ENCODE peak calls at places on chromosomes 16 and 17, in ten cellular contexts. R, A, H, L, Z, B, U, S, G and I are unnamed samples. For H3K27me3, the result is how much of the 10 kb centered on the place peaks cover.

GRCh38 chr17:36182176-36183000 is 6.0 kb upstream of the TBC1D3B start:
- DNase-seq in Z (peak), B (no peak), L (no peak), S (peak), H (no peak), G (no peak), R (no peak), U (no peak), A (peak), I (no peak)

GRCh38 chr17:50478391-50479361 is at the start of gene RSAD1:
- DNase-seq in S (peak), B (peak), U (peak), Z (peak), H (peak), G (peak), R (peak), A (peak), L (peak), I (peak)

GRCh38 chr16:17887963-17888362 is 417.2 kb upstream of the XYLT1 start:
- DNase-seq in H (no peak), U (no peak), R (no peak), G (no peak), A (no peak), Z (no peak), B (no peak), L (no peak), S (no peak), I (peak)

GRCh38 chr16:11107781-11108465 is 148.1 kb downstream of the SOCS1 start:
- DNase-seq in B (no peak), G (no peak), H (no peak), U (no peak), S (no peak), R (no peak), Z (peak), L (no peak), A (no peak), I (peak)

GRCh38 chr17:73397856-73398540 is 86.2 kb upstream of the CDC42EP4 start:
- DNase-seq in L (no peak), G (no peak), S (no peak), U (no peak), H (no peak), Z (no peak), A (no peak), B (no peak), R (no peak), I (no peak)

GRCh38 chr17:5049314-5049819 is 14.1 kb upstream of the SLC52A1 start:
- DNase-seq in L (peak), G (no peak), U (no peak), R (no peak), B (no peak), Z (no peak), A (no peak), S (no peak), H (no peak), I (no peak)

GRCh38 chr17:29619251-29619650 is 3.5 kb downstream of the CORO6 start:
- DNase-seq in G (peak), R (no peak), A (peak), L (peak), S (no peak), Z (peak), H (no peak), U (no peak), B (no peak), I (no peak)

GRCh38 chr16:16092925-16093624 is 130.2 kb downstream of the ABCC6 start:
- DNase-seq in G (no peak), S (peak), U (no peak), H (no peak), L (no peak), R (no peak), B (no peak), Z (peak), A (no peak), I (peak)

GRCh38 chr17:7850970-7851437 is 3.9 kb upstream of the TMEM88 start:
- DNase-seq in Z (no peak), U (no peak), R (no peak), A (no peak), B (no peak), S (peak), H (no peak), L (no peak), G (no peak), I (no peak)

GRCh38 chr17:64546716-64547115 is 39.9 kb downstream of the CEP95 start:
- DNase-seq in A (no peak), S (no peak), Z (no peak), U (no peak), H (no peak), B (no peak), G (no peak), R (no peak), L (no peak), I (no peak)

DNA sequence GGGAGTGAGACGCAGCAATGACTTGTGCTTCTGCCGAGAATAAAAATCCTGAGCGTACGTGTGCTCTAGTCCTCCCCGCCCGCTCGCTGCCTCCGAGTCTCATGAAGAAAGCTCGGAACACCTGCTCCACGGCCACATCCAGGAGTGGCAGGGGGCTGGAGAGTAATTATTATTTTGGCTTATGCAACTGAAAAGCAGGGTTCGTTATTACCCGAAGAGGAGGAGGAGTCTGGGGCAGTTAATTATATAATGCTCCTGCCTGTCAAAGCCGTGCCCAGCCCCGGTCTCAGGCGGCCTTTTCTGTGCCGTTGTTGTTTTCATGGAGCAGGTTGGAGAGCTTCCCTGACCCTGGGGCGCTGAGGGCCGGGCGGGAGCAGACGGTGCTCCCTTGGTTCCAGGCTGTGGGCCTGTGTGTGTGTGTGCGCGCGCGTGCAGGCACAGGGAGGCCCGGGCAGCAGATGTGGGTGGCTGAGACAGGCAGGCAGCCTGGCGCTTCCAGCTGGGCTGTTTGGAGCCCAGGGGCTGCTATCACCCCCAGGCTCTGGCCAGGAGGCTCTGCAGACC is 2.3 kb downstream of the JPH3 start:
- DNase-seq in A (no peak), S (no peak), H (no peak), L (no peak), R (no peak), Z (no peak), U (no peak), G (no peak), B (no peak), I (no peak)
- H3K27me3 ChIP-seq in A (under half), S (under half), H (half or more), L (under half), R (under half), Z (under half), U (half or more), G (under half), B (under half), I (half or more)

GRCh38 chr17:32124985-32125847 is 17.1 kb upstream of the RHOT1 start:
- DNase-seq in G (no peak), U (no peak), L (no peak), H (no peak), S (no peak), Z (no peak), B (no peak), R (no peak), A (no peak), I (no peak)
- TF ChIP-seq CTCF in G (no peak), U (no peak), L (no peak), H (no peak), S (no peak), Z (no peak), B (no peak), R (no peak), A (no peak), I (no peak)

GRCh38 chr16:1026057-1026783 is 44.6 kb downstream of the SOX8 start:
- DNase-seq in Z (no peak), L (no peak), U (no peak), H (no peak), B (no peak), A (peak), R (no peak), G (no peak), S (no peak), I (no peak)

GRCh38 chr16:1028524-1029258 is 43.9 kb upstream of the SSTR5 start:
- DNase-seq in L (no peak), H (no peak), Z (no peak), A (peak), U (no peak), G (no peak), R (no peak), B (no peak), S (no peak), I (no peak)

GRCh38 chr16:1026784-1027415 is 45.3 kb downstream of the SOX8 start:
- DNase-seq in S (no peak), B (no peak), G (peak), L (no peak), Z (no peak), A (no peak), H (no peak), U (no peak), R (no peak), I (no peak)

GRCh38 chr16:1028056-1028455 is 44.5 kb upstream of the SSTR5 start:
- DNase-seq in A (no peak), Z (no peak), G (no peak), B (no peak), R (no peak), H (no peak), S (no peak), U (no peak), L (no peak), I (no peak)

GRCh38 chr16:1027416-1027815 is 45.1 kb upstream of the SSTR5 start:
- DNase-seq in Z (no peak), H (no peak), A (no peak), G (no peak), U (no peak), R (no peak), S (no peak), L (no peak), B (no peak), I (no peak)
- H3K27me3 ChIP-seq in Z (under half), H (under half), A (under half), G (under half), U (half or more), R (under half), S (under half), L (under half), B (under half), I (under half)

GRCh38 chr16:81997738-81998137 is 13.5 kb downstream of the SDR42E1 start:
- DNase-seq in Z (peak), R (no peak), G (no peak), A (no peak), L (peak), H (peak), U (peak), S (no peak), B (no peak), I (peak)

GRCh38 chr16:81995651-81996050 is 15.6 kb downstream of the SDR42E1 start:
- DNase-seq in U (no peak), G (no peak), H (no peak), L (peak), S (no peak), A (no peak), R (no peak), B (no peak), Z (no peak), I (no peak)

GRCh38 chr16:82002831-82003230 is 8.4 kb downstream of the SDR42E1 start:
- DNase-seq in B (no peak), H (no peak), U (no peak), Z (no peak), S (no peak), G (no peak), A (no peak), R (no peak), L (no peak), I (no peak)

GRCh38 chr16:81994485-81994884 is 16.8 kb downstream of the SDR42E1 start:
- DNase-seq in Z (no peak), G (no peak), L (no peak), R (no peak), A (no peak), B (no peak), U (no peak), H (no peak), S (no peak), I (no peak)

DNA sequence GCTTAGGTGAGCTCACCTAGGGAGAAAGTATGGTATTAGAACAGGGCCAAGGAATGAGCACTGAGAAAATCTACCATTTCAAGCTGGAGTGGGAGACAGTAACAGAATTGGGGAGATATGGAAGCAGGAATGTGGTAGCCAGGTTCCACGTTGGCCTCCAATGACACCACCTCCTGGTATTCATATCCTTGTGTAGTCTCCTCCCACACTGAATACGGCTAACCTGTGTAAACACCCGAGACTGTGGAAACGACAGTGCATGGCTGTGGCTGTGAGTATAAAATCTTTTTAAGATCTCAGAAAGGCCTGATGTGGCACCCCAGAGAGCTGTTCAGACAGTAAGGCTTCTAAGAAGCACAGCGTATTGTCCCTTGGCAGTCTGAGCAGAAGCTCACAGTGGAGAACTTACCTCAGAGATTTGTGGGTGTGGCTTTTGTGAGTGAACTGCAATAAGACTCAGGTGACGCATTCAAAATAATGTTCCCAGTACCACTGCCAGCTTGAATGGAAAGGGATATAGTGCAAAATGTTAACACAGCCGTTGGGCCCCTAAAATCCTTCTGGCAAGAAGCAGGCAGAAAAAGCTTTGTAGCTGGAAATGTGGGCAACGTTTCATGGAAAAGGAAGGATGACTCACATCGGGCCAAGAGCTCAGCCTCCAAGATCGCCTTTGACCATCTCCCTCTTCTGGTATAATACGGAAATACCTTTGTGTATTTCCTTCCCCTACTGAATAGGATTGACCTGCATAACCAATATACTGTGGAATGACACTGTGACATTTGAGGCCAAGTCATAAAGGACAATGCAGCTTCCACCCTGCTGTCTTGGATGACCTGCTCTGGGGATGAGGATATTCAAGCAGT is 14.4 kb downstream of the SDR42E1 start:
- DNase-seq in L (peak), H (no peak), Z (peak), U (no peak), S (no peak), A (peak), B (no peak), G (no peak), R (no peak), I (peak)
- TF ChIP-seq CTCF in L (peak), H (no peak), Z (peak), U (no peak), S (no peak), A (peak), B (peak), G (no peak), R (no peak), I (peak)

DNA sequence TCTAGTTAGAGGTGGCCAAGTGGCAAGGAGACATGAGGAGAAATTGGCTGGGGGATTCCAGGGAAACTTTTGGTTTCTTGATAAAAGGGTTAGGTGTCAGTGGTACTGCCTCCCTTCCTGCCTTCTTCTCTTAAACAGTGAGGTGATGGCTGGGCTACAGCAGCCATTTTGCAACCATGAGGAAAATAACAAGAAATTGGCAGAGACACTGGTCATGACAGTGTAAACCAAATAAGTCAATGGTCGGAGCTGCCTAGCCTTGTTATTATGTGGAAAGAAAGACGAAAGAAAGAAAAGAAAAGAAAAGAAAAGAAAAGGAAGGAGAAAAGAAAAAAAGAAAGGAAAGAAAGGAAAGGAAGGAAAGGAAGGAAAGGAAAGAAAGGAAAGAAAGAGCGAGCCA is 63.9 kb downstream of the CPPED1 start:
- DNase-seq in G (no peak), S (no peak), L (no peak), B (no peak), A (no peak), Z (no peak), H (no peak), U (no peak), R (no peak), I (no peak)
- H3K27me3 ChIP-seq in G (under half), S (under half), L (under half), B (under half), A (under half), Z (under half), H (under half), U (under half), R (under half), I (under half)

GRCh38 chr16:28482026-28482425 is 9.8 kb downstream of the CLN3 start:
- DNase-seq in G (no peak), B (no peak), R (no peak), U (no peak), S (no peak), A (no peak), Z (no peak), L (no peak), H (no peak), I (no peak)

GRCh38 chr16:28475221-28475620 is 3.1 kb upstream of the NPIPB7 start:
- DNase-seq in G (no peak), S (no peak), Z (no peak), R (no peak), B (no peak), L (no peak), U (no peak), H (no peak), A (no peak), I (no peak)

GRCh38 chr16:28473714-28474265 is 1.7 kb upstream of the NPIPB7 start:
- DNase-seq in U (no peak), R (no peak), H (no peak), S (no peak), L (no peak), Z (no peak), G (no peak), B (no peak), A (no peak), I (no peak)

GRCh38 chr16:28478511-28479180 is 6.5 kb upstream of the NPIPB7 start:
- DNase-seq in U (no peak), L (no peak), G (no peak), Z (no peak), S (no peak), H (no peak), A (no peak), R (no peak), B (no peak), I (no peak)

DNA sequence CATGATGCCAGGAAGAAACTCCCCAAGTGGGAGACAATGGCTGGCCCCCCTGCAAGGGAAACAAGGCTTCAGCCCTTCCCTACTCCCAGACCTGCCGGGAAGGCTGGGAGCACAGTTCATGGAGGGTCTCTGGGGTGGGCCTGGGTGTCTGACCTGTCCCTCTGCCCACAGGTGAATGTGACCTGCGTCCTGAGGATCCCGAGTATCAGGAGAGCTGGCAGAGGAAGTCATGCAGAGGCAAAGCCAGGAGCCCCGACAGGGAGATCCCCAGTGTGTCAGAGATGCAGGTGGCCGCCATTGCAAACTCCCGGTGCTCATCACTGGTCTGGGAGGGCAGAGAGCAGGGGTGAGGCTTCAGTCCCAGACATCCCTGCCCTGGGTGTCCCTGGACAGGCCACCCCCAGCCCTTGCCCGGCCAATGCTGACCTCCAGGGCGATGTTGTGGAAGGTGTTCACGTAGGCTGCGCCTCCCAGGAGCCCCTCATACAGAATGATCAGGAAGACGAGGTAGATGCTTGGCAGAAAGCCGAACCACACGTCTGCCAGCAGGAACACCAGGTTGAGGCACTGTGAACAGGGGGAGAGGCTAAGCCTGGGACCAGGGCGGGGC is 5.3 kb upstream of the NPIPB7 start:
- DNase-seq in R (no peak), H (no peak), B (no peak), Z (no peak), U (no peak), L (no peak), G (no peak), S (no peak), A (no peak), I (no peak)
- TF ChIP-seq CTCF in R (no peak), H (no peak), B (no peak), Z (no peak), U (no peak), L (no peak), G (no peak), S (no peak), A (no peak), I (no peak)

GRCh38 chr17:78048346-78049292 is 79.9 kb downstream of the TMC6 start:
- DNase-seq in A (no peak), H (no peak), U (no peak), G (no peak), B (no peak), R (no peak), L (no peak), Z (no peak), S (no peak), I (no peak)

GRCh38 chr17:78046923-78047322 is 81.6 kb downstream of the TMC6 start:
- DNase-seq in H (no peak), R (no peak), U (no peak), S (no peak), A (no peak), Z (no peak), G (no peak), L (no peak), B (no peak), I (no peak)

GRCh38 chr17:78051186-78051972 is 77.2 kb downstream of the TMC6 start:
- DNase-seq in S (no peak), A (no peak), U (no peak), H (no peak), B (no peak), L (no peak), Z (no peak), G (no peak), R (no peak), I (no peak)

GRCh38 chr17:78045316-78045715 is 83.2 kb downstream of the TMC6 start:
- DNase-seq in S (no peak), G (no peak), L (no peak), B (no peak), H (no peak), Z (no peak), U (no peak), R (no peak), A (no peak), I (no peak)

DNA sequence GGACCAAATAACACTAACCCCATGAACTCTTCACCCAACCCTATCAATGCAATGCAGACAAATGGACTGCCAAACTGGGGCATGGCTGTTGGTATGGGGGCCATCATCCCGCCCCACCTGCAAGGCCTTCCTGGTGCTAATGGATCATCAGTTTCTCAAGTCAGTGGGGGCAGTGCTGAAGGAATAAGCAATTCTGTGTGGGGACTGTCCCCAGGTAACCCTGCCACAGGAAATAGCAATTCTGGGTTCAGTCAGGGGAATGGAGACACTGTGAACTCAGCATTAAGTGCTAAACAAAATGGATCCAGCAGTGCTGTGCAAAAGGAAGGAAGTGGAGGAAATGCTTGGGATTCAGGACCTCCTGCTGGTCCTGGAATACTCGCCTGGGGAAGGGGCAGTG is 78.9 kb downstream of the TMC6 start:
- DNase-seq in Z (no peak), H (no peak), A (no peak), L (no peak), U (no peak), B (no peak), R (no peak), G (no peak), S (no peak), I (no peak)
- H3K27me3 ChIP-seq in Z (under half), H (under half), A (under half), L (under half), U (under half), B (under half), R (under half), G (under half), S (under half), I (under half)